ENCODE peak calls at places on chromosomes 3 and 15, in eight cellular contexts. P, D, C, L, F, S, I and K are unnamed samples.

GRCh38 chr15:69784808-69785550 is 312.7 kb downstream of the TLE3 start:
- DNase-seq in P (no peak), D (no peak), C (no peak), L (no peak), F (no peak), S (no peak), I (peak), K (peak)

GRCh38 chr3:64163755-64164148 is 61.5 kb downstream of the PRICKLE2 start:
- DNase-seq in P (peak), D (no peak), C (no peak), L (no peak), F (no peak), S (no peak), I (peak), K (peak)

GRCh38 chr15:100849021-100849831 is 30.4 kb upstream of the ALDH1A3 start:
- DNase-seq in P (peak), D (peak), C (no peak), L (peak), F (peak), S (peak), I (peak), K (peak)

GRCh38 chr3:126554560-126555525 is 3.9 kb downstream of the C3orf22 start:
- DNase-seq in P (no peak), D (no peak), C (no peak), L (no peak), F (no peak), S (no peak), I (no peak), K (no peak)

GRCh38 chr15:57387644-57388076 is 11.4 kb downstream of the CGNL1 start:
- DNase-seq in P (no peak), D (no peak), C (no peak), L (no peak), F (peak), S (no peak), I (no peak), K (no peak)

GRCh38 chr3:142148871-142149860 is at the start of gene TFDP2:
- DNase-seq in P (peak), D (peak), C (peak), L (peak), F (peak), S (peak), I (peak), K (peak)

GRCh38 chr3:149016669-149017541 is 25.6 kb downstream of the GYG1 start:
- DNase-seq in P (no peak), D (no peak), C (no peak), L (no peak), F (no peak), S (no peak), I (peak), K (peak)

GRCh38 chr3:64748244-64748894 is 60.6 kb upstream of the ADAMTS9 start:
- DNase-seq in P (no peak), D (no peak), C (no peak), L (no peak), F (no peak), S (no peak), I (no peak), K (no peak)

GRCh38 chr15:63551400-63551799 is 45.8 kb upstream of the FBXL22 start:
- DNase-seq in P (no peak), D (peak), C (no peak), L (no peak), F (no peak), S (no peak), I (peak), K (peak)

DNA sequence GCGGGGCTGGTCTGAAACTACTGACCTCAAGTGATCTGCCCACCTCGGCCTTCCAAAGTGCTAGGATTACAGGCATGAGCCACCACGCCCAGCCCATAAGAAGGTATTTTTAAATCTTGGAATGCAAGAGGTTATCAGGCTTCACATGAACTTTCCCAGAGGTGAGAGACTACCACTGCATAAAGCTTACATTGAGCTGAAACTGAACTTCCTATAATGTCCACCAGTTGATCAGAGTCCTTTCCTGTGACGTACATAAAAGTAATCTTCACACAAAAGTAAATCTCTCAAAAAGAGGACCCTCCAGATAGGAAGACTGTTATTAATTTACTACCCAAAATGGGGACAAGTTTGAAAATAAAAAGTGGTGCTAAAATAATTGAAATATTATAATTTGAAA is 270.1 kb upstream of the UBE2E2 start:
- DNase-seq in P (no peak), D (no peak), C (no peak), L (no peak), F (no peak), S (no peak), I (no peak), K (no peak)
- TF ChIP-seq CTCF in P (no peak), D (no peak), C (no peak), L (no peak), F (no peak), S (no peak), I (no peak), K (no peak)

DNA sequence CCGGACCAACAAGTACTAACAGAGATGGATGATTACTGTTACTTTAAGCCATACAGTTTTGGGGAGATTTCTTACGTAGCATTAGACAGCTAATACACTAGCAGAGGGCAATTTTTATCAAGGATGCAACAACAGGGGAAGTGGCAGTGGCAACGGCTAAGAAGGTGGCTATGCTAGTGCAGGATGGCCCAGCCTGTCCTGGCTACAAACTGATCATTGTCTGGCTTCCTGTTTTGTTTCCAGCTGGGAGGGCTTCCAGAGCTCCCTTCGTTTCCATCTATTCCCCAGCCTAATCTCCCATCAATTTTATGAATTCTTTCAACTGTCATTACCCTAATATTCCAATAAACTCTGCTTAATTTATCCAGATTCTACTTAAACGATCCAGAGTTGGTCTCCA is 16.0 kb upstream of the PLA2G4F start:
- DNase-seq in P (no peak), D (no peak), C (no peak), L (no peak), F (no peak), S (no peak), I (no peak), K (no peak)
- TF ChIP-seq CTCF in P (no peak), D (no peak), C (no peak), L (no peak), F (no peak), S (no peak), I (no peak), K (no peak)

GRCh38 chr3:66989860-66990696 is 8.0 kb upstream of the KBTBD8 start:
- DNase-seq in P (peak), D (no peak), C (no peak), L (peak), F (no peak), S (no peak), I (peak), K (peak)
- TF ChIP-seq CTCF in P (no peak), D (no peak), C (no peak), L (peak), F (peak), S (no peak), I (peak), K (peak)

GRCh38 chr3:119834754-119835365 is 53.0 kb downstream of the NR1I2 start:
- DNase-seq in P (no peak), D (no peak), C (no peak), L (no peak), F (no peak), S (no peak), I (no peak), K (no peak)

GRCh38 chr3:119827209-119827608 is 45.3 kb downstream of the NR1I2 start:
- DNase-seq in P (no peak), D (no peak), C (no peak), L (no peak), F (no peak), S (no peak), I (no peak), K (no peak)

GRCh38 chr3:119831941-119832371 is 50.1 kb downstream of the NR1I2 start:
- DNase-seq in P (no peak), D (no peak), C (no peak), L (no peak), F (no peak), S (no peak), I (peak), K (no peak)

GRCh38 chr3:119829431-119829830 is 47.5 kb downstream of the NR1I2 start:
- DNase-seq in P (no peak), D (no peak), C (no peak), L (no peak), F (no peak), S (no peak), I (no peak), K (peak)

DNA sequence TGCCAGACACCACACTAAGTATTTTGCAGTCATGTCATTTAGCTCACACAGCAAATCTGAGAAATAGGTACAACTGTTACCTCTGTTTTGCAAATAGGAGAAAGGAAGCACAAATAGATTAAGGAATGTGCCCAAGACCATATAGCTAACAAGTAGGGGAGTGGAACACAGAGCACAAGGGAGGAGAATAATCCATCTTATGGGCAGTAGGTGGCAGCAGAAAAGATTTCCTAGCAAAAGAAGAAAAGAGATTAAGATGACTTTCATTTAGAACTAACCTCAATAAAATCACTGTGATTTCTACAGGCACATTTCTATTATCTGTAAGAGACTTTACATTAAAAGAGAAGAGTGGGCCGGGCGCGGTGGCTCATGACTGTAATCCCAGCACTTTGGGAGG is 49.1 kb downstream of the NR1I2 start:
- DNase-seq in P (peak), D (no peak), C (no peak), L (no peak), F (no peak), S (no peak), I (peak), K (no peak)
- TF ChIP-seq CTCF in P (peak), D (no peak), C (no peak), L (peak), F (peak), S (no peak), I (peak), K (peak)